ENCODE peak calls at places on chromosomes 12 and 14, in ten cellular contexts. E, F, S, X, C, G, T, U, A and V are unnamed samples.

GRCh38 chr12:30874455-30875313 is 51.9 kb upstream of the TSPAN11 start:
- DNase-seq in E (no peak), F (no peak), S (no peak), X (no peak), C (no peak), G (no peak), T (no peak), U (peak; percentile 11), A (no peak), V (no peak)

GRCh38 chr12:46154221-46154975 is 114.4 kb downstream of the SLC38A1 start:
- DNase-seq in E (no peak), F (no peak), S (peak; percentile 37), X (no peak), C (no peak), G (no peak), T (no peak), U (no peak), A (no peak), V (peak; percentile 27)

GRCh38 chr12:64655141-64655540 is 44.8 kb downstream of the RASSF3 start:
- DNase-seq in E (no peak), F (no peak), S (no peak), X (no peak), C (no peak), G (no peak), T (no peak), U (no peak), A (no peak), V (no peak)

GRCh38 chr12:86748874-86749273 is 492.7 kb upstream of the MGAT4C start:
- DNase-seq in E (no peak), F (no peak), S (no peak), X (no peak), C (no peak), G (no peak), T (no peak), U (no peak), A (no peak), V (no peak)

GRCh38 chr12:47892819-47893218 is 12.0 kb downstream of the VDR start:
- DNase-seq in E (no peak), F (no peak), S (no peak), X (no peak), C (no peak), G (no peak), T (no peak), U (no peak), A (no peak), V (no peak)

GRCh38 chr14:89312937-89313336 is 104.1 kb downstream of the FOXN3 start:
- DNase-seq in E (no peak), F (no peak), S (no peak), X (no peak), C (no peak), G (no peak), T (no peak), U (no peak), A (no peak), V (no peak)

GRCh38 chr12:647713-648085 is 15.5 kb downstream of the NINJ2 start:
- DNase-seq in E (no peak), F (no peak), S (no peak), X (no peak), C (no peak), G (no peak), T (no peak), U (no peak), A (no peak), V (no peak)

GRCh38 chr12:132094269-132094891 is 49.7 kb downstream of the DDX51 start:
- DNase-seq in E (no peak), F (no peak), S (no peak), X (no peak), C (no peak), G (no peak), T (no peak), U (no peak), A (no peak), V (no peak)

GRCh38 chr14:60151715-60152114 is 13.5 kb downstream of the DHRS7 start:
- DNase-seq in E (peak; percentile 27), F (peak; percentile 82), S (peak; percentile 73), X (peak; percentile 39), C (peak; percentile 82), G (peak; percentile 64), T (peak; percentile 60), U (peak; percentile 51), A (peak; percentile 23), V (peak; percentile 22)

GRCh38 chr14:75437201-75438143 is 9.7 kb downstream of the JDP2 start:
- DNase-seq in E (no peak), F (no peak), S (no peak), X (no peak), C (no peak), G (no peak), T (no peak), U (no peak), A (no peak), V (no peak)

GRCh38 chr12:128250091-128250490 is 16.9 kb upstream of the TMEM132C start:
- DNase-seq in E (no peak), F (no peak), S (no peak), X (no peak), C (no peak), G (no peak), T (no peak), U (no peak), A (no peak), V (no peak)